ENCODE peak calls at places on chromosome 18, in eight cellular contexts. L is astrocyte of the spinal cord, J is NB4, Z is keratinocyte, U is PC-9, M is K562, F is A549, C is IMR-90. T is an unnamed sample.

GRCh38 chr18:70454705-70455322 is 166.0 kb downstream of the SOCS6 start:
- DNase-seq in L (peak), J (peak), Z (peak), U (peak), M (peak), F (peak), C (peak), T (peak)

GRCh38 chr18:31040982-31041345 is 1.6 kb downstream of the DSC3 start:
- DNase-seq in L (no peak), J (no peak), Z (no peak), U (no peak), M (no peak), F (no peak), C (no peak), T (no peak)

GRCh38 chr18:55906533-55906932 is 318.5 kb upstream of the TCF4 start:
- DNase-seq in L (no peak), J (no peak), Z (no peak), U (no peak), M (no peak), F (no peak), C (no peak), T (no peak)

GRCh38 chr18:4412286-4412685 is 42.8 kb downstream of the DLGAP1 start:
- DNase-seq in L (no peak), J (no peak), Z (no peak), U (no peak), M (no peak), F (no peak), C (no peak), T (no peak)

GRCh38 chr18:13579874-13580273 is 146.5 kb downstream of the FAM210A start:
- DNase-seq in L (no peak), J (no peak), Z (no peak), U (no peak), M (no peak), F (no peak), C (no peak), T (no peak)

GRCh38 chr18:36849288-36850011 is 20.5 kb downstream of the KIAA1328 start:
- DNase-seq in L (peak), J (no peak), Z (no peak), U (peak), M (no peak), F (no peak), C (peak), T (peak)

GRCh38 chr18:29164993-29165599 is 988.2 kb upstream of the CDH2 start:
- DNase-seq in L (peak), J (no peak), Z (no peak), U (peak), M (no peak), F (peak), C (peak), T (peak)

GRCh38 chr18:69128978-69129377 is 271.7 kb upstream of the DOK6 start:
- DNase-seq in L (no peak), J (no peak), Z (no peak), U (no peak), M (no peak), F (no peak), C (no peak), T (no peak)

GRCh38 chr18:58838946-58839345 is 25.7 kb upstream of the ZNF532 start:
- DNase-seq in L (no peak), J (no peak), Z (no peak), U (no peak), M (no peak), F (no peak), C (no peak), T (no peak)

GRCh38 chr18:5720132-5720531 is 175.2 kb downstream of the TMEM200C start:
- DNase-seq in L (no peak), J (no peak), Z (no peak), U (no peak), M (no peak), F (no peak), C (no peak), T (no peak)

GRCh38 chr18:14937271-14937670 is 189.3 kb downstream of the ANKRD30B start:
- DNase-seq in L (no peak), J (no peak), Z (no peak), U (no peak), M (no peak), F (no peak), C (no peak), T (no peak)

GRCh38 chr18:7894592-7894991 is 327.5 kb downstream of the PTPRM start:
- DNase-seq in L (no peak), J (no peak), Z (no peak), U (no peak), M (no peak), F (no peak), C (no peak), T (no peak)

GRCh38 chr18:12460874-12461273 is 53.1 kb downstream of the PRELID3A start:
- DNase-seq in L (peak), J (peak), Z (no peak), U (no peak), M (no peak), F (no peak), C (peak), T (peak)

GRCh38 chr18:26504831-26505230 is 43.5 kb downstream of the KCTD1 start:
- DNase-seq in L (no peak), J (no peak), Z (no peak), U (no peak), M (no peak), F (no peak), C (no peak), T (no peak)

GRCh38 chr18:79568543-79569205 is 110.9 kb upstream of the CTDP1 start:
- DNase-seq in L (no peak), J (no peak), Z (no peak), U (no peak), M (no peak), F (no peak), C (no peak), T (no peak)

GRCh38 chr18:58694221-58694620 is 23.0 kb downstream of the MALT1 start:
- DNase-seq in L (no peak), J (no peak), Z (no peak), U (no peak), M (no peak), F (no peak), C (no peak), T (no peak)

GRCh38 chr18:79588636-79589481 is 90.7 kb upstream of the CTDP1 start:
- DNase-seq in L (peak), J (peak), Z (no peak), U (no peak), M (no peak), F (no peak), C (peak), T (peak)

GRCh38 chr18:31065036-31065773 is 22.7 kb upstream of the DSC3 start:
- DNase-seq in L (no peak), J (no peak), Z (no peak), U (no peak), M (no peak), F (no peak), C (no peak), T (no peak)

GRCh38 chr18:7273301-7273911 is 42.5 kb downstream of the LRRC30 start:
- DNase-seq in L (peak), J (peak), Z (no peak), U (no peak), M (no peak), F (no peak), C (peak), T (peak)

GRCh38 chr18:470661-471501 is 29.6 kb downstream of the COLEC12 start:
- DNase-seq in L (peak), J (peak), Z (no peak), U (no peak), M (no peak), F (no peak), C (peak), T (peak)

GRCh38 chr18:7363338-7363737 is 132.4 kb downstream of the LRRC30 start:
- DNase-seq in L (no peak), J (no peak), Z (no peak), U (no peak), M (no peak), F (no peak), C (no peak), T (no peak)

GRCh38 chr18:79485788-79486355 is 90.1 kb downstream of the NFATC1 start:
- DNase-seq in L (peak), J (peak), Z (no peak), U (no peak), M (no peak), F (no peak), C (peak), T (peak)

GRCh38 chr18:26746284-26747130 is 119.0 kb downstream of the AQP4 start:
- DNase-seq in L (peak), J (no peak), Z (no peak), U (no peak), M (no peak), F (peak), C (no peak), T (peak)

GRCh38 chr18:57856128-57856527 is 53.0 kb upstream of the ATP8B1 start:
- DNase-seq in L (no peak), J (no peak), Z (no peak), U (no peak), M (no peak), F (no peak), C (no peak), T (no peak)

GRCh38 chr18:8254664-8255063 is 354.6 kb upstream of the RAB12 start:
- DNase-seq in L (peak), J (no peak), Z (no peak), U (no peak), M (no peak), F (no peak), C (peak), T (peak)

GRCh38 chr18:33404244-33404873 is 36.2 kb downstream of the CCDC178 start:
- DNase-seq in L (no peak), J (no peak), Z (no peak), U (no peak), M (no peak), F (no peak), C (no peak), T (no peak)
- TF ChIP-seq CTCF in L (peak), J (no peak), Z (no peak), U (peak), M (peak), F (no peak), C (peak), T (peak)

DNA sequence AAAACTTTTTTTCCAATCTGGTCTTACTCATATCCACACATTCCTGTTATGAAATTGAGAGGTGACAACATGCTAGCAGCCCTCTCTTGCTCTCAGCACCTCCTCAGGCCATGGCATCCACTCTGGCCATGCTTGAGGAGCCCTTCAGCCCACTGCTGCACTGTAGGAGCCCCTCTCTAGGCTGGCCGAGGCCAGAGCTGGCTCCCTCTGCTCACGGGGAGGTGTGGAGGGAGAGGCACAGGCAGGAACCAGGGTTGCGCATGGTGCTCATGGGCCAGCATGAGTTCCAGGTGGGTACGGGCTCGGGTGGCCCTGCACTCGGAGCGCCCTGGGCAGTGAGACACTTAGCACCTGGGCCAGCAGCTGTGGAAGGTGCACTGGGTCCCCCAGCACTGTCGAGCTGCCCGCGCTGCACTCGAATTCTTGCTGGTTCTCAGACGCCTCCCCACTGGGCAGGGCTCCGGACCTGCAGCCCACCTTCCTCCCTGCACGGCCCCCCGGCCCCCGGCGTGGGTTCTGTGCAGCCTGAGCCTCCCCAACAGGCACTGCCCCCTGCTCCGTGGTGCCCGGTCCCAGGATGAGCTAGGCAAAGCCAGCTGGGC is 1669.6 kb upstream of the CELF4 start:
- DNase-seq in L (no peak), J (no peak), Z (no peak), U (no peak), M (no peak), F (no peak), C (no peak), T (no peak)
- H3K4me3 ChIP-seq in L (no peak), J (no peak), Z (no peak), U (no peak), M (no peak), F (no peak), C (no peak), T (no peak)

GRCh38 chr18:32958746-32959145 is 185.9 kb upstream of the KLHL14 start:
- DNase-seq in L (no peak), J (no peak), Z (no peak), U (no peak), M (no peak), F (no peak), C (no peak), T (no peak)

GRCh38 chr18:32956591-32957310 is 183.9 kb upstream of the KLHL14 start:
- DNase-seq in L (peak), J (no peak), Z (no peak), U (no peak), M (no peak), F (no peak), C (peak), T (peak)
- TF ChIP-seq CTCF in L (peak), J (no peak), Z (no peak), U (no peak), M (no peak), F (no peak), C (peak), T (peak)

DNA sequence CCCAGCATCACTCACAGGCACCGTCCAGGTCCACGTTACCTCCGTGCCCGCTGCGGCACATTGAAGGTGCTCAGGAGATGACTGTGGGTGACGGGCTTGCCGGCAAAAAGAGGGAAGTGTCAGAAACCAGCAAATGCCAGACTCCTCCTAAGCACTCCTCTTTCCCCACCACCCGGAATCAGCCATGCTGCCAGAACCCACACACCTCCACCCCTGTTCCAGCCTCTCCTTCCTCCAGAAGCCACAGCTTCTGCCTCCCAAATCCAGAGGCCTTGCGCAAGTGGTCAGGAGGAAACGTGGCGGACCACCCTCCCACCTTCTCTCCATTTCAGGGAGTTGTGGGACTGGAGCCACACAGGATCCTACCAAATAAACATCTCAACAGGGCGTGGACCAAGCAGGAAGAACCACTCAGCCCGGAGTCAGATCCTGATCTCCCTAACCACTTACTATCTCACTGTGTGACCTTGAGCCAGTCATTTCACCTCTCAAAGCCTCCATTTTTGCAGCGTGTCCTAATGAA is 33.1 kb downstream of the SMAD7 start:
- DNase-seq in L (no peak), J (peak), Z (no peak), U (no peak), M (no peak), F (no peak), C (no peak), T (no peak)
- H3K4me3 ChIP-seq in L (no peak), J (no peak), Z (no peak), U (no peak), M (no peak), F (no peak), C (no peak), T (no peak)